ENCODE peak calls at places on chromosomes 5 and 9, in seven cellular contexts. O is stimulated activated CD4-positive, alpha-beta T cell treated with anti-CD3 and anti-CD28 coated beads, Interleukin-12 subunit alpha, Interleukin-12 subunit beta, amount 100 ng/mL, for 24 hours; Y is DMS79; A is GM04503; H is stimulated activated CD8-positive, alpha-beta memory T cell treated with anti-CD3 and anti-CD28 coated beads, Interleukin-4, amount 100 ng/mL, for 24 hours; V is activated T-cell treated with anti-CD3 and anti-CD28 coated beads, Interleukin-2, amount 50 U/mL, for 48 hours; P is hepatocyte. W is an unnamed sample.

GRCh38 chr5:41834506-41834905 is 35.7 kb downstream of the OXCT1 start:
- DNase-seq in O (no peak), Y (no peak), A (no peak), H (no peak), V (no peak), P (no peak), W (no peak)

GRCh38 chr9:119951090-119951489 is 581.9 kb upstream of the BRINP1 start:
- DNase-seq in O (no peak), Y (no peak), A (peak), H (no peak), V (no peak), P (no peak), W (peak)

GRCh38 chr5:110665184-110665726 is 61.2 kb downstream of the TMEM232 start:
- DNase-seq in O (no peak), Y (no peak), A (no peak), H (no peak), V (no peak), P (no peak), W (no peak)

GRCh38 chr5:94830520-94830919 is 212.1 kb downstream of the SLF1 start:
- DNase-seq in O (no peak), Y (no peak), A (no peak), H (no peak), V (no peak), P (no peak), W (no peak)

GRCh38 chr9:17761984-17762676 is 183.3 kb downstream of the SH3GL2 start:
- DNase-seq in O (no peak), Y (no peak), A (no peak), H (no peak), V (no peak), P (no peak), W (no peak)

GRCh38 chr9:96856363-96857286 is 2.3 kb upstream of the ZNF782 start:
- DNase-seq in O (peak), Y (peak), A (no peak), H (peak), V (peak), P (peak), W (peak)

GRCh38 chr9:92146610-92147009 is 31.4 kb upstream of the SPTLC1 start:
- DNase-seq in O (no peak), Y (no peak), A (no peak), H (no peak), V (no peak), P (no peak), W (no peak)

GRCh38 chr5:143533978-143534763 is 130.7 kb upstream of the NR3C1 start:
- DNase-seq in O (no peak), Y (no peak), A (no peak), H (no peak), V (no peak), P (no peak), W (no peak)

GRCh38 chr5:75279324-75279723 is 42.6 kb upstream of the ANKRD31 start:
- DNase-seq in O (no peak), Y (no peak), A (no peak), H (no peak), V (no peak), P (no peak), W (no peak)

GRCh38 chr5:142614054-142614453 is 71.8 kb downstream of the FGF1 start:
- DNase-seq in O (no peak), Y (no peak), A (no peak), H (no peak), V (no peak), P (no peak), W (no peak)

GRCh38 chr9:3576358-3576757 is 50.6 kb upstream of the RFX3 start:
- DNase-seq in O (no peak), Y (no peak), A (no peak), H (no peak), V (no peak), P (no peak), W (no peak)

GRCh38 chr5:63233906-63234305 is 655.3 kb downstream of the LRRC70 start:
- DNase-seq in O (no peak), Y (no peak), A (no peak), H (no peak), V (no peak), P (no peak), W (no peak)

GRCh38 chr5:135169753-135170152 is 135.7 kb upstream of the PITX1 start:
- DNase-seq in O (no peak), Y (no peak), A (no peak), H (no peak), V (peak), P (no peak), W (no peak)

GRCh38 chr9:121654497-121655140 is 3.2 kb downstream of the DAB2IP start:
- DNase-seq in O (no peak), Y (no peak), A (no peak), H (no peak), V (no peak), P (no peak), W (no peak)

GRCh38 chr9:6876195-6876594 is 118.4 kb downstream of the KDM4C start:
- DNase-seq in O (no peak), Y (no peak), A (no peak), H (no peak), V (no peak), P (no peak), W (no peak)

GRCh38 chr9:133387680-133388079 is 11.5 kb downstream of the STKLD1 start:
- DNase-seq in O (no peak), Y (peak), A (no peak), H (no peak), V (no peak), P (no peak), W (no peak)

GRCh38 chr9:104921067-104921741 is 6.8 kb downstream of the ABCA1 start:
- DNase-seq in O (no peak), Y (no peak), A (no peak), H (no peak), V (no peak), P (no peak), W (no peak)

GRCh38 chr5:165779505-165779904 is 2274.1 kb downstream of the MAT2B start:
- DNase-seq in O (no peak), Y (no peak), A (no peak), H (no peak), V (no peak), P (no peak), W (no peak)

W was measured in AG09309.